ENCODE peak calls at places on chromosomes 13 and 19, in eight cellular contexts. S is HCT116, Y is prostate gland, I is transverse colon, U is stomach, G is upper lobe of left lung, C is sigmoid colon, E is breast epithelium. P is an unnamed sample.

GRCh38 chr13:53112522-53112921 is 83.9 kb downstream of the OLFM4 start:
- DNase-seq in S (no peak), Y (no peak), I (no peak), U (no peak), G (no peak), C (no peak), E (no peak), P (no peak)

GRCh38 chr13:99523838-99524237 is 22.6 kb downstream of the TM9SF2 start:
- DNase-seq in S (no peak), Y (no peak), I (no peak), U (no peak), G (no peak), C (no peak), E (no peak), P (no peak)

GRCh38 chr13:30004204-30004603 is 153.8 kb upstream of the UBL3 start:
- DNase-seq in S (no peak), Y (no peak), I (no peak), U (no peak), G (no peak), C (no peak), E (no peak), P (no peak)

GRCh38 chr13:102277286-102277685 is 124.6 kb downstream of the FGF14 start:
- DNase-seq in S (no peak), Y (no peak), I (no peak), U (no peak), G (no peak), C (no peak), E (no peak), P (no peak)

GRCh38 chr19:47021536-47022139 is 2.0 kb downstream of the NPAS1 start:
- DNase-seq in S (no peak), Y (no peak), I (no peak), U (no peak), G (no peak), C (no peak), E (no peak), P (peak; percentile 61)

GRCh38 chr13:99363949-99364348 is 56.8 kb upstream of the GPR183 start:
- DNase-seq in S (no peak), Y (no peak), I (no peak), U (no peak), G (no peak), C (no peak), E (no peak), P (no peak)

GRCh38 chr13:28657784-28658538 is 969 bp upstream of the POMP start:
- DNase-seq in S (no peak), Y (no peak), I (no peak), U (no peak), G (no peak), C (no peak), E (no peak), P (no peak)

GRCh38 chr13:80341098-80341701 is at the start of gene SPRY2:
- DNase-seq in S (peak; percentile 68), Y (peak; percentile 96), I (peak; percentile 94), U (peak; percentile 93), G (peak; percentile 95), C (peak; percentile 97), E (peak; percentile 88), P (peak; percentile 92)

GRCh38 chr13:62908321-62908720 is 1492.7 kb upstream of the PCDH20 start:
- DNase-seq in S (no peak), Y (no peak), I (no peak), U (no peak), G (no peak), C (no peak), E (no peak), P (no peak)

GRCh38 chr13:25227690-25228089 is 55.6 kb upstream of the AMER2 start:
- DNase-seq in S (no peak), Y (no peak), I (no peak), U (no peak), G (no peak), C (no peak), E (no peak), P (no peak)

GRCh38 chr13:34647379-34647778 is 294.7 kb upstream of the NBEA start:
- DNase-seq in S (no peak), Y (no peak), I (no peak), U (no peak), G (no peak), C (no peak), E (no peak), P (no peak)

GRCh38 chr19:17747205-17748098 is 3.8 kb upstream of the FCHO1 start:
- DNase-seq in S (peak; percentile 93), Y (peak; percentile 82), I (peak; percentile 95), U (peak; percentile 96), G (peak; percentile 96), C (peak; percentile 95), E (peak; percentile 89), P (peak; percentile 97)

GRCh38 chr19:33638167-33639033 is 16.6 kb downstream of the CHST8 start:
- DNase-seq in S (no peak), Y (no peak), I (no peak), U (no peak), G (no peak), C (peak; percentile 40), E (no peak), P (peak; percentile 13)

GRCh38 chr19:30163663-30164062 is 208.5 kb upstream of the ZNF536 start:
- DNase-seq in S (no peak), Y (no peak), I (no peak), U (no peak), G (no peak), C (no peak), E (no peak), P (no peak)

GRCh38 chr13:98839826-98840769 is 87.6 kb upstream of the SLC15A1 start:
- DNase-seq in S (peak; percentile 35), Y (peak; percentile 43), I (peak; percentile 51), U (peak; percentile 62), G (peak; percentile 55), C (peak; percentile 75), E (no peak), P (no peak)

DNA sequence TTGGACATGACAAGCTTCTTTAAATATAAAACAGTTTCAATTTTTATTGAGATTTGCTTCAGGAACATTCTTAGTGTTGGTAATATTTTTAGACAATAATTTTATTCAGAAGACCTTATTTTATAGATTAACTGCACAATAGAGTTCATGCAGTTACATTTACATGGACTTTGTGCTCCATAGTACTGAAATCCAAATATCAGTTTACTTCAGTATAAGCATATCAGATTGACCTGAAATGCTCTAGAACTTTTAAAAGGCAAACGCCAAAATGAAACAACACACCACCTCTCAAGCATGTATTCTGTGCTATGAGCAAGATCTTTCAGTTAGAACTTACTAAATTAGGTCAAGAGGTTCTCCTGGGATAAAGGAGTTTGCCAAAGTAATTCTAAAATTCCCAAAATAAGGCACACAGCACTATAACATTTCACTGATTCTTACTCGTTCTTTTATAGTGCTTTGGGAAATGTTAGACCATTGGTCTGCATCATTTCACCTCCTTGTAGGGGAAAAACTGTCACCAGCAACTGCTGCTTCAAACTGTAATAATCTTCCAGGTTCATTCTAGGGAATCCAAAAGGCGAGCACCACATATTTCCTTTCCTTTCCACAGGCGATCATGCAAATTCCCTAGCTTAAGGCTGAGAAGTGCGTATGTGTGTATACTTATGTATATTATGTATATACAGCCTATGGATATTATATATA is 275.4 kb downstream of the ENOX1 start:
- DNase-seq in S (no peak), Y (no peak), I (no peak), U (no peak), G (no peak), C (no peak), E (no peak), P (no peak)
- H3K27ac ChIP-seq in S (no peak overlapping the region), Y (peak overlapping the region; percentile 18), I (peak overlapping the region; percentile 84), U (peak overlapping the region; percentile 48), G (no peak overlapping the region), C (peak overlapping the region; percentile 83), E (no peak overlapping the region), P (no peak overlapping the region)

GRCh38 chr13:97125810-97126738 is 96.1 kb upstream of the MBNL2 start:
- DNase-seq in S (no peak), Y (no peak), I (no peak), U (no peak), G (peak; percentile 70), C (peak; percentile 78), E (no peak), P (no peak)

GRCh38 chr13:97122381-97122996 is 99.6 kb upstream of the MBNL2 start:
- DNase-seq in S (peak; percentile 85), Y (no peak), I (no peak), U (no peak), G (no peak), C (no peak), E (no peak), P (no peak)

GRCh38 chr13:97127842-97128241 is 94.3 kb upstream of the MBNL2 start:
- DNase-seq in S (no peak), Y (no peak), I (no peak), U (no peak), G (peak; percentile 49), C (no peak), E (no peak), P (no peak)

GRCh38 chr13:97124237-97124636 is 97.9 kb upstream of the MBNL2 start:
- DNase-seq in S (no peak), Y (no peak), I (no peak), U (no peak), G (no peak), C (no peak), E (no peak), P (no peak)

GRCh38 chr13:97125051-97125809 is 96.9 kb upstream of the MBNL2 start:
- DNase-seq in S (peak; percentile 75), Y (no peak), I (no peak), U (no peak), G (peak; percentile 55), C (peak; percentile 75), E (no peak), P (no peak)
- TF ChIP-seq POLR2AphosphoS5 in S (no peak), Y (no peak), I (peak; percentile 34), U (no peak), G (no peak), C (no peak), E (no peak), P (no peak)

GRCh38 chr19:15161028-15161984 is 39.5 kb downstream of the NOTCH3 start:
- DNase-seq in S (peak; percentile 35), Y (no peak), I (no peak), U (no peak), G (no peak), C (no peak), E (no peak), P (no peak)

GRCh38 chr19:15170345-15170744 is 30.4 kb downstream of the NOTCH3 start:
- DNase-seq in S (no peak), Y (no peak), I (no peak), U (no peak), G (no peak), C (no peak), E (no peak), P (no peak)

GRCh38 chr19:15169541-15170285 is 31.1 kb downstream of the NOTCH3 start:
- DNase-seq in S (no peak), Y (no peak), I (no peak), U (no peak), G (no peak), C (no peak), E (no peak), P (no peak)

DNA sequence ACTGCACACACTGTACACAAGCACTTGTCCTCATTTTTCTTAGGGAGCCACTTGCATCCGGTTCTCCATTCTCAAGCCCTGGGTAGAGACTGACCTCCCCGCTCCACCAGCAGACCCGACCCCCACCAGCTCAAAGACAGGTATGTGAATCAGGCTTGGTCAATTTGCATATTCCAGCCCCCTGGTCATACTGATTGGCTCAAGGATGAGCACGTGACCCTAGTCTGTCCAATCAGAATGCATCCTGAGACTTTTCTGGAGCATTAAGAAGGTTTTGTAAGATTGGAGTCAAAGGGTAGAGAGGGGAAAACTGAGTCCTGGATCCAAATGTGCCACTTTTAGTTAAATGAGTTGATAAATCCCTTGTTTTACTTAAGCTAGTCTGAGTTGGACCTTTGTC is 34.1 kb downstream of the NOTCH3 start:
- DNase-seq in S (no peak), Y (no peak), I (no peak), U (no peak), G (no peak), C (no peak), E (no peak), P (no peak)
- TF ChIP-seq POLR2A in S (no peak), Y (no peak), I (no peak), U (no peak), G (no peak), C (no peak), E (no peak), P (no peak)

GRCh38 chr19:3982701-3983541 is 2.3 kb downstream of the EEF2 start:
- DNase-seq in S (no peak), Y (no peak), I (no peak), U (no peak), G (no peak), C (peak; percentile 70), E (no peak), P (peak; percentile 79)
- H3K27ac ChIP-seq in S (peak overlapping the region; percentile 98), Y (peak overlapping the region; percentile 97), I (peak overlapping the region; percentile 91), U (peak overlapping the region; percentile 91), G (peak overlapping the region; percentile 98), C (peak overlapping the region; percentile 92), E (peak overlapping the region; percentile 98), P (peak overlapping the region; percentile 95)